ENCODE peak calls at places on chromosomes 6 and 20, in five cellular contexts. One of them, this sample, is unnamed.
A peak's percentile ranks its signal among the peaks of the same experiment; 100 is the strongest.

GRCh38 chr6:18187701-18188100 is 32.5 kb downstream of the KDM1B start:
- DNase-seq in ovary: no peak
- DNase-seq in progenitor cell of endocrine pancreas: no peak
- DNase-seq in choroid plexus epithelial cell: no peak
- DNase-seq in activated naive CD4-positive, alpha-beta T cell treated with Interleukin-2 at 50 U/mL for 16 hours: no peak
- DNase-seq in this sample: no peak

GRCh38 chr6:18473765-18474164 is 86.6 kb downstream of the RNF144B start:
- DNase-seq in choroid plexus epithelial cell: no peak
- DNase-seq in ovary: no peak
- DNase-seq in activated naive CD4-positive, alpha-beta T cell treated with Interleukin-2 at 50 U/mL for 16 hours: no peak
- DNase-seq in progenitor cell of endocrine pancreas: no peak
- DNase-seq in this sample: no peak

GRCh38 chr20:46849269-46849668 is 45.4 kb upstream of the EYA2 start:
- DNase-seq in choroid plexus epithelial cell: no peak
- DNase-seq in activated naive CD4-positive, alpha-beta T cell treated with Interleukin-2 at 50 U/mL for 16 hours: no peak
- DNase-seq in ovary: no peak
- DNase-seq in progenitor cell of endocrine pancreas: no peak
- DNase-seq in this sample: no peak

GRCh38 chr6:79943133-79943532 is 4.2 kb downstream of the ELOVL4 start:
- DNase-seq in choroid plexus epithelial cell: no peak
- DNase-seq in progenitor cell of endocrine pancreas: no peak
- DNase-seq in activated naive CD4-positive, alpha-beta T cell treated with Interleukin-2 at 50 U/mL for 16 hours: no peak
- DNase-seq in ovary: no peak
- DNase-seq in this sample: no peak

GRCh38 chr20:58682656-58683055 is 9.9 kb upstream of the NPEPL1 start:
- DNase-seq in ovary: no peak
- DNase-seq in progenitor cell of endocrine pancreas: no peak
- DNase-seq in choroid plexus epithelial cell: no peak
- DNase-seq in activated naive CD4-positive, alpha-beta T cell treated with Interleukin-2 at 50 U/mL for 16 hours: no peak
- DNase-seq in this sample: no peak

GRCh38 chr6:31308050-31308844 is 36.4 kb upstream of the HLA-C start:
- DNase-seq in choroid plexus epithelial cell: no peak
- DNase-seq in progenitor cell of endocrine pancreas: peak; percentile 10
- DNase-seq in ovary: no peak
- DNase-seq in activated naive CD4-positive, alpha-beta T cell treated with Interleukin-2 at 50 U/mL for 16 hours: peak; percentile 71
- DNase-seq in this sample: peak; percentile 91

GRCh38 chr20:47691632-47692031 is 93.6 kb downstream of the SULF2 start:
- DNase-seq in progenitor cell of endocrine pancreas: no peak
- DNase-seq in activated naive CD4-positive, alpha-beta T cell treated with Interleukin-2 at 50 U/mL for 16 hours: no peak
- DNase-seq in ovary: no peak
- DNase-seq in choroid plexus epithelial cell: peak; percentile 36
- DNase-seq in this sample: no peak

GRCh38 chr6:43804550-43805223 is 34.7 kb downstream of the VEGFA start:
- DNase-seq in ovary: no peak
- DNase-seq in activated naive CD4-positive, alpha-beta T cell treated with Interleukin-2 at 50 U/mL for 16 hours: no peak
- DNase-seq in choroid plexus epithelial cell: no peak
- DNase-seq in progenitor cell of endocrine pancreas: no peak
- DNase-seq in this sample: peak; percentile 79

GRCh38 chr6:33198159-33198852 is 2.2 kb downstream of the RXRB start:
- DNase-seq in choroid plexus epithelial cell: no peak
- DNase-seq in progenitor cell of endocrine pancreas: no peak
- DNase-seq in ovary: no peak
- DNase-seq in activated naive CD4-positive, alpha-beta T cell treated with Interleukin-2 at 50 U/mL for 16 hours: no peak
- DNase-seq in this sample: no peak

This sample was measured in Peyer's patch.